ENCODE peak calls at places on chromosomes 6 and 20, in ten cellular contexts. H is body of pancreas, M is astrocyte of the spinal cord, L is left ventricle myocardium inferior, P is putamen, U is GM03348, J is T-helper 9 cell, W is astrocyte, Y is activated T-cell treated with anti-CD3 and anti-CD28 coated beads for 4 hours, S is fibroblast of the aortic adventitia. Z is an unnamed sample.

GRCh38 chr6:145673504-145673903 is 61.8 kb downstream of the EPM2A start:
- DNase-seq in H (no peak), M (no peak), L (no peak), P (no peak), U (no peak), J (no peak), W (no peak), Y (no peak), S (no peak), Z (peak)

GRCh38 chr6:160945516-160946177 is 45.9 kb upstream of the MAP3K4 start:
- DNase-seq in H (no peak), M (no peak), L (no peak), P (no peak), U (no peak), J (no peak), W (no peak), Y (no peak), S (no peak), Z (no peak)

GRCh38 chr6:38774933-38775707 is 60.0 kb downstream of the DNAH8 start:
- DNase-seq in H (no peak), M (no peak), L (no peak), P (no peak), U (no peak), J (no peak), W (no peak), Y (no peak), S (no peak), Z (no peak)

GRCh38 chr6:116229287-116229913 is 24.5 kb downstream of the TSPYL4 start:
- DNase-seq in H (peak), M (peak), L (peak), P (peak), U (no peak), J (no peak), W (peak), Y (no peak), S (peak), Z (peak)

GRCh38 chr20:37524221-37524700 is 3.2 kb downstream of the NNAT start:
- DNase-seq in H (no peak), M (no peak), L (no peak), P (no peak), U (no peak), J (no peak), W (no peak), Y (no peak), S (no peak), Z (peak)

GRCh38 chr6:129501401-129502051 is 208.5 kb downstream of the ARHGAP18 start:
- DNase-seq in H (peak), M (peak), L (no peak), P (peak), U (peak), J (no peak), W (peak), Y (no peak), S (peak), Z (peak)

GRCh38 chr20:34578040-34578439 is 19.5 kb downstream of the MAP1LC3A start:
- DNase-seq in H (no peak), M (no peak), L (no peak), P (no peak), U (no peak), J (no peak), W (no peak), Y (no peak), S (peak), Z (no peak)

GRCh38 chr20:25058797-25059486 is 1.0 kb upstream of the ACSS1 start:
- DNase-seq in H (peak), M (peak), L (peak), P (no peak), U (peak), J (no peak), W (no peak), Y (no peak), S (no peak), Z (peak)

GRCh38 chr6:83884523-83884922 is 25.0 kb downstream of the CYB5R4 start:
- DNase-seq in H (no peak), M (peak), L (no peak), P (peak), U (peak), J (no peak), W (peak), Y (no peak), S (peak), Z (no peak)

GRCh38 chr6:20771427-20771826 is 237.2 kb downstream of the CDKAL1 start:
- DNase-seq in H (no peak), M (no peak), L (no peak), P (no peak), U (no peak), J (no peak), W (no peak), Y (no peak), S (no peak), Z (no peak)

GRCh38 chr6:38279945-38280588 is 359.7 kb downstream of the BTBD9 start:
- DNase-seq in H (no peak), M (no peak), L (no peak), P (no peak), U (no peak), J (no peak), W (no peak), Y (no peak), S (no peak), Z (no peak)

GRCh38 chr20:17735959-17736621 is 36.3 kb downstream of the BANF2 start:
- DNase-seq in H (no peak), M (no peak), L (no peak), P (no peak), U (no peak), J (no peak), W (peak), Y (no peak), S (no peak), Z (no peak)

GRCh38 chr6:115540077-115540869 is 520.4 kb downstream of the FRK start:
- DNase-seq in H (no peak), M (no peak), L (no peak), P (no peak), U (no peak), J (no peak), W (no peak), Y (no peak), S (no peak), Z (no peak)

GRCh38 chr20:23646106-23646958 is 8.6 kb upstream of the CST3 start:
- DNase-seq in H (no peak), M (peak), L (no peak), P (no peak), U (no peak), J (no peak), W (no peak), Y (no peak), S (no peak), Z (no peak)

GRCh38 chr6:144782634-144783033 is 497.5 kb downstream of the UTRN start:
- DNase-seq in H (no peak), M (no peak), L (no peak), P (peak), U (no peak), J (no peak), W (no peak), Y (no peak), S (no peak), Z (no peak)

GRCh38 chr20:52524865-52525264 is 333.3 kb upstream of the ZFP64 start:
- DNase-seq in H (no peak), M (peak), L (no peak), P (no peak), U (peak), J (no peak), W (peak), Y (no peak), S (no peak), Z (no peak)

GRCh38 chr6:160766657-160767018 is 64.6 kb downstream of the PLG start:
- DNase-seq in H (no peak), M (no peak), L (no peak), P (no peak), U (no peak), J (no peak), W (no peak), Y (no peak), S (no peak), Z (no peak)

GRCh38 chr6:138099832-138100231 is 7.4 kb downstream of the PERP start:
- DNase-seq in H (no peak), M (peak), L (no peak), P (peak), U (peak), J (no peak), W (peak), Y (no peak), S (peak), Z (no peak)

GRCh38 chr20:21322921-21323321 is 19.8 kb downstream of the XRN2 start:
- DNase-seq in H (no peak), M (no peak), L (no peak), P (no peak), U (no peak), J (no peak), W (no peak), Y (no peak), S (no peak), Z (no peak)

GRCh38 chr20:34375977-34376430 is 12.9 kb downstream of the ITCH start:
- DNase-seq in H (no peak), M (no peak), L (no peak), P (no peak), U (no peak), J (no peak), W (no peak), Y (no peak), S (no peak), Z (no peak)

GRCh38 chr20:50967621-50968020 is 9.0 kb downstream of the MOCS3 start:
- DNase-seq in H (no peak), M (no peak), L (no peak), P (no peak), U (no peak), J (no peak), W (peak), Y (no peak), S (no peak), Z (no peak)

GRCh38 chr6:152727507-152727906 is 23.1 kb upstream of the VIP start:
- DNase-seq in H (no peak), M (no peak), L (no peak), P (no peak), U (no peak), J (no peak), W (no peak), Y (no peak), S (no peak), Z (no peak)

GRCh38 chr6:34132486-34133185 is 13.3 kb downstream of the GRM4 start:
- DNase-seq in H (no peak), M (peak), L (no peak), P (no peak), U (peak), J (no peak), W (peak), Y (no peak), S (peak), Z (no peak)

GRCh38 chr6:168121308-168121665 is 42.3 kb upstream of the FRMD1 start:
- DNase-seq in H (no peak), M (no peak), L (no peak), P (no peak), U (no peak), J (no peak), W (no peak), Y (no peak), S (no peak), Z (peak)

GRCh38 chr20:5362771-5363170 is 46.0 kb upstream of the PROKR2 start:
- DNase-seq in H (no peak), M (no peak), L (no peak), P (no peak), U (no peak), J (no peak), W (no peak), Y (no peak), S (no peak), Z (no peak)

GRCh38 chr20:22420116-22420598 is 164.2 kb downstream of the FOXA2 start:
- DNase-seq in H (no peak), M (no peak), L (no peak), P (no peak), U (no peak), J (no peak), W (no peak), Y (no peak), S (no peak), Z (no peak)

GRCh38 chr20:38844963-38845362 is 39.5 kb downstream of the PPP1R16B start:
- DNase-seq in H (no peak), M (no peak), L (no peak), P (no peak), U (no peak), J (no peak), W (no peak), Y (no peak), S (no peak), Z (no peak)

GRCh38 chr6:66421570-66421969 is 714.5 kb upstream of the EYS start:
- DNase-seq in H (no peak), M (peak), L (no peak), P (no peak), U (peak), J (no peak), W (no peak), Y (no peak), S (no peak), Z (no peak)

GRCh38 chr6:22024004-22024403 is 272.8 kb downstream of the PRL start:
- DNase-seq in H (no peak), M (no peak), L (no peak), P (no peak), U (no peak), J (no peak), W (no peak), Y (no peak), S (no peak), Z (no peak)

GRCh38 chr6:14711056-14711703 is 534.7 kb upstream of the JARID2 start:
- DNase-seq in H (no peak), M (peak), L (no peak), P (no peak), U (peak), J (no peak), W (peak), Y (no peak), S (peak), Z (no peak)

GRCh38 chr6:65199683-65200082 is 507.3 kb downstream of the EYS start:
- DNase-seq in H (no peak), M (no peak), L (no peak), P (no peak), U (no peak), J (no peak), W (no peak), Y (no peak), S (no peak), Z (no peak)

GRCh38 chr6:14652536-14652935 is 535.0 kb downstream of the CD83 start:
- DNase-seq in H (no peak), M (no peak), L (no peak), P (no peak), U (no peak), J (no peak), W (no peak), Y (no peak), S (no peak), Z (no peak)

GRCh38 chr6:2514965-2515543 is 235.7 kb downstream of the MYLK4 start:
- DNase-seq in H (no peak), M (no peak), L (no peak), P (no peak), U (no peak), J (no peak), W (no peak), Y (no peak), S (peak), Z (no peak)

GRCh38 chr6:36266913-36267644 is 2.8 kb upstream of the PNPLA1 start:
- DNase-seq in H (no peak), M (no peak), L (no peak), P (peak), U (no peak), J (no peak), W (no peak), Y (no peak), S (peak), Z (no peak)

GRCh38 chr6:91164105-91164504 is 577.2 kb upstream of the MAP3K7 start:
- DNase-seq in H (no peak), M (no peak), L (no peak), P (no peak), U (no peak), J (no peak), W (no peak), Y (no peak), S (no peak), Z (no peak)

GRCh38 chr6:133973109-133973971 is 20.3 kb downstream of the TBPL1 start:
- DNase-seq in H (no peak), M (peak), L (no peak), P (peak), U (peak), J (no peak), W (no peak), Y (no peak), S (peak), Z (no peak)

GRCh38 chr6:43053545-43054205 is at the start of gene CUL7:
- DNase-seq in H (peak), M (peak), L (peak), P (peak), U (peak), J (peak), W (peak), Y (peak), S (peak), Z (peak)

GRCh38 chr6:31175961-31176360 is 5.5 kb upstream of the POU5F1 start:
- DNase-seq in H (no peak), M (peak), L (no peak), P (no peak), U (peak), J (no peak), W (peak), Y (no peak), S (peak), Z (no peak)

GRCh38 chr20:33059136-33059535 is 5.4 kb downstream of the BPIFB3 start:
- DNase-seq in H (no peak), M (no peak), L (no peak), P (no peak), U (no peak), J (no peak), W (no peak), Y (no peak), S (no peak), Z (no peak)

Z was measured in sigmoid colon.